ENCODE peak calls at places on chromosomes 5 and 9, in four cellular contexts. R, T, N and S are unnamed samples.

GRCh38 chr5:107483196-107483595 is 187.5 kb downstream of the EFNA5 start:
- DNase-seq in R (no peak), T (no peak), N (no peak), S (no peak)

GRCh38 chr9:132220069-132220468 is 58.2 kb downstream of the NTNG2 start:
- DNase-seq in R (no peak), T (no peak), N (no peak), S (no peak)

GRCh38 chr9:120944434-120945125 is 18.0 kb upstream of the TRAF1 start:
- DNase-seq in R (no peak), T (no peak), N (no peak), S (no peak)

GRCh38 chr9:19660019-19660418 is 128.8 kb downstream of the SLC24A2 start:
- DNase-seq in R (no peak), T (no peak), N (no peak), S (no peak)

GRCh38 chr5:67770431-67771025 is 445.0 kb upstream of the PIK3R1 start:
- DNase-seq in R (peak; percentile 98), T (peak; percentile 41), N (no peak), S (no peak)

GRCh38 chr5:95406426-95407093 is 15.4 kb downstream of the FAM81B start:
- DNase-seq in R (no peak), T (no peak), N (no peak), S (no peak)

GRCh38 chr5:107919969-107920368 is 249.2 kb upstream of the EFNA5 start:
- DNase-seq in R (no peak), T (no peak), N (no peak), S (no peak)

GRCh38 chr5:445591-445990 is 2.6 kb downstream of the EXOC3 start:
- DNase-seq in R (no peak), T (no peak), N (no peak), S (no peak)

GRCh38 chr5:3709058-3709723 is 113.6 kb downstream of the IRX1 start:
- DNase-seq in R (no peak), T (no peak), N (no peak), S (no peak)

GRCh38 chr5:169197343-169197742 is 103.6 kb downstream of the SLIT3 start:
- DNase-seq in R (no peak), T (no peak), N (no peak), S (no peak)

GRCh38 chr5:16453609-16454008 is 12.0 kb downstream of the ZNF622 start:
- DNase-seq in R (no peak), T (no peak), N (peak; percentile 61), S (no peak)

GRCh38 chr5:149141224-149141956 is at the start of gene ABLIM3:
- DNase-seq in R (no peak), T (peak; percentile 72), N (peak; percentile 94), S (no peak)

GRCh38 chr9:127918201-127919107 is 1.6 kb upstream of the ST6GALNAC4 start:
- DNase-seq in R (no peak), T (peak; percentile 78), N (peak; percentile 55), S (no peak)

GRCh38 chr5:78360674-78361225 is 333 bp downstream of the SCAMP1 start:
- DNase-seq in R (no peak), T (peak; percentile 42), N (peak; percentile 75), S (no peak)

GRCh38 chr5:57172466-57172961 is 1.3 kb upstream of the GPBP1 start:
- DNase-seq in R (no peak), T (no peak), N (peak; percentile 43), S (no peak)

GRCh38 chr9:130172858-130173461 is 756 bp downstream of the NCS1 start:
- DNase-seq in R (no peak), T (no peak), N (peak; percentile 83), S (no peak)

GRCh38 chr5:116343961-116344360 is 230.7 kb downstream of the SEMA6A start:
- DNase-seq in R (no peak), T (peak; percentile 27), N (no peak), S (no peak)

GRCh38 chr9:89677696-89678393 is 73.0 kb downstream of the GADD45G start:
- DNase-seq in R (no peak), T (no peak), N (peak; percentile 63), S (no peak)

GRCh38 chr9:131733601-131734061 is 6.2 kb downstream of the RAPGEF1 start:
- DNase-seq in R (no peak), T (peak; percentile 55), N (peak; percentile 70), S (no peak)

GRCh38 chr5:132540149-132540548 is 3.2 kb downstream of the IL5 start:
- DNase-seq in R (no peak), T (no peak), N (no peak), S (no peak)

GRCh38 chr5:133319244-133319643 is 267.4 kb downstream of the HSPA4 start:
- DNase-seq in R (no peak), T (no peak), N (no peak), S (no peak)

GRCh38 chr9:76646249-76646648 is 118.0 kb upstream of the PCA3 start:
- DNase-seq in R (no peak), T (peak; percentile 37), N (no peak), S (no peak)

GRCh38 chr5:33120671-33121070 is 320.1 kb upstream of the TARS1 start:
- DNase-seq in R (no peak), T (no peak), N (no peak), S (no peak)

GRCh38 chr5:124774002-124774318 is 27.5 kb upstream of the ZNF608 start:
- DNase-seq in R (no peak), T (no peak), N (no peak), S (no peak)

GRCh38 chr5:171724771-171725609 is 60.6 kb upstream of the SMIM23 start:
- DNase-seq in R (no peak), T (no peak), N (peak; percentile 41), S (no peak)

GRCh38 chr5:82073179-82073578 is 101.4 kb downstream of the ATG10 start:
- DNase-seq in R (no peak), T (no peak), N (no peak), S (no peak)

GRCh38 chr5:137098238-137098637 is 400.9 kb downstream of the SPOCK1 start:
- DNase-seq in R (no peak), T (no peak), N (no peak), S (no peak)

GRCh38 chr5:173614591-173614990 is 1.9 kb downstream of the BOD1 start:
- DNase-seq in R (no peak), T (no peak), N (no peak), S (no peak)

GRCh38 chr5:58887721-58888409 is 305.0 kb downstream of the RAB3C start:
- DNase-seq in R (no peak), T (no peak), N (no peak), S (no peak)

GRCh38 chr9:71986860-71987259 is 73.6 kb downstream of the C9orf57 start:
- DNase-seq in R (no peak), T (no peak), N (peak; percentile 38), S (no peak)

GRCh38 chr5:118529361-118530154 is 458.8 kb downstream of the DTWD2 start:
- DNase-seq in R (no peak), T (no peak), N (peak; percentile 30), S (no peak)

GRCh38 chr9:61670616-61671015 is 480.8 kb downstream of the SPATA31A7 start:
- DNase-seq in R (no peak), T (no peak), N (no peak), S (no peak)

GRCh38 chr5:151825445-151825844 is 53.7 kb downstream of the G3BP1 start:
- DNase-seq in R (peak; percentile 64), T (peak; percentile 65), N (peak; percentile 64), S (peak; percentile 36)

GRCh38 chr5:163578652-163579051 is 73.2 kb downstream of the MAT2B start:
- DNase-seq in R (no peak), T (no peak), N (no peak), S (no peak)

GRCh38 chr5:20023686-20024085 is 35.7 kb upstream of the CDH18 start:
- DNase-seq in R (no peak), T (no peak), N (no peak), S (no peak)

GRCh38 chr9:6214451-6214850 is 1.2 kb upstream of the IL33 start:
- DNase-seq in R (no peak), T (no peak), N (no peak), S (no peak)

GRCh38 chr9:124574534-124574933 is 67.3 kb upstream of the NR5A1 start:
- DNase-seq in R (no peak), T (no peak), N (no peak), S (peak; percentile 31)

GRCh38 chr5:54363669-54364068 is 53.3 kb upstream of the ARL15 start:
- DNase-seq in R (no peak), T (no peak), N (no peak), S (no peak)

DNA sequence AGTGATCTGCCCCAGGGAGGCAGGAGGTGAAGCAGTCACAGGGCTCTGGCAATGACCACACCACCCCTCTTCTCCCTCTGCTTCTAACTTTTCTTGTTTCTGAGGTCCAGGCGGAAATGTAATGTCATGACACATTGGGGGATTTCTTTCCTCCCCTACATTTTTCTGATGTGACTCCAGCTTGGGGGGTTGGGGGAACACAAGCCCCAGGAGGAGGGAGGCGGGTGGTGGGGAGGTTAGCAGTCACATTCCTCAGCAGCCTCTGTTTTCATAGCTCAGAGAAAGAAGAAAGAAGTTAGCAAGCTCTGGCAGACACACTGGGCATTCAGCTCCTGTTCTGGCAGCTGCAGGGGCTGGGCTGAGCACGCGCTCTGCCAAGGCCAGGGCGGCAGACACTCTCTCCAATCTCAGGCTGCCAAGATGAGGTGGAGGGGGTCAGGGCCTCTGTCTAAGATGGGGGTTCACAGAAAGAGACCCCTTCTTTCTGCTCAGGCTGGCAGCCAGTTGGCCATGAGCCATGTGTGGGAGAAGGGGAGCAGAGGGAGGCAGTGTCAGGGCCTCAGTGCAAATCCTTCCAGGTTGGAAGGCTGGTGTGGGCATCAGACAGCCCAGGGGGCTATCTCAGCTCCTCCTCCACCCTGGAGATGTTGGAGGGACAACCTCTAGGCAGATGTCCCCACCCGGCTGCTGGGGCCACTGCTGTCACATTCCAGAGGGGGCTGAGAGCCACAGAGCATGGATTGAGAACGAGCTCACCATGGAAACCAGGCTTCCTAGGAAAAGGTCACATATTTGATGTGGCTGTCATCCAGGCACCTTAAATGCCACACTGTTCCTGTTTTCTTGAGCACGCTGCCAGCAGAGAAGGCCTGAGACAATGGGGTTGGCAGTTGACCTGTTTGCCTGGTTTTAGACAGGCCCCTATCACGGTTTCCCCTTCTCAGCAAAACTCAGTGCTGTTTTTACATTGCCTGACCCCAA is 20.1 kb upstream of the PFDN1 start:
- DNase-seq in R (peak; percentile 72), T (no peak), N (no peak), S (no peak)
- TF ChIP-seq ELF1 in R (no peak), T (no peak), N (peak; percentile 23), S (no peak)

DNA sequence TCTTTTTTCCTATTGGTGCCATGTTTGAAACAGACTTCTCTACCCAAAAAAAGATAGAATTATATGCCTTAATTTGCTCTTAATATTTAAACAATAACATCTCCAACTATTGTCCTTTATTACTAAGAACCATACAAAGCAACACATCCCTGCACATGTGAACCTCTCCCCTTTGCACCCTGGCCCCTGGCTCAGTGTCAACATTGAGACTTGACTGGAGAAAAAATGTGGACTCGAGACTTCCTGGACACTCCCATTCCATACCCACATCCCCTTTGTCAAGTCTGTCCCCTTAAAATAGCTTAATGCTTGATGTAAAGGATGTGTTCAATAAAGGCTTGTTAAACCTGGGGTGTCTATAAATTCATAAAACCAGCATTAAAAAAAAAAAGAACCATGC is 53.2 kb downstream of the TTC39B start:
- DNase-seq in R (peak; percentile 63), T (no peak), N (no peak), S (no peak)
- H2AFZ ChIP-seq in R (no peak overlapping the region), T (no peak overlapping the region), N (no peak overlapping the region), S (no peak overlapping the region)

GRCh38 chr5:150289551-150290390 is at the start of gene CAMK2A:
- DNase-seq in R (no peak), T (peak; percentile 29), N (peak; percentile 56), S (no peak)
- TF ChIP-seq ELF1 in R (no peak), T (no peak), N (no peak), S (no peak)

DNA sequence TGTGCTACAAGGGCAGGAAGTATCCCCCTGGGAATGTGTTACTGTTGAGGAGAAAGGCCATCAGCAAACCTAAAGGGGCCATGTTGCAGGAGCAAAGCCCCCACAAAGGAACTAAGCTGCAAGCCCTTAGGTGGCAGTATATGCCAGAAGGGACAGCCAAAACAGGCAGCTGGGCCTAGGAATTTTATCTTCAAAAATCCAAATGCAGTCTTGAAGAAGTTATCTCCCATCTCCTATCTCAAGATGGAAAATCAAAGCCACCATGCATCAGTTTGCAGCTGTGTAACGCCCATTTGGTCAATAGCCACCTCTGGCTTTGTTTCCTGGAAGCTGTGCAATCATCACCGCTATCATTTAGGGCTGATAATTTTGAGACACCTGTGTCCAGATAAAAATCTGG is 400.3 kb downstream of the ARHGEF28 start:
- DNase-seq in R (no peak), T (no peak), N (no peak), S (no peak)
- H2AFZ ChIP-seq in R (no peak overlapping the region), T (no peak overlapping the region), N (no peak overlapping the region), S (no peak overlapping the region)